ENCODE peak calls at places on chromosomes 4 and X, in ten cellular contexts. O is K562, P is A549, W is NB4, K is HCT116, L is SK-N-SH, Y is WTC11, S is H1, U is GM12878, R is HepG2. Q is an unnamed sample.

GRCh38 chr4:76342191-76342590 is 35.7 kb downstream of the STBD1 start:
- DNase-seq in O (no peak), P (no peak), W (no peak), K (no peak), L (no peak), Y (no peak), S (no peak), U (no peak), R (no peak), Q (no peak)

GRCh38 chrX:71291381-71291780 is 7.9 kb downstream of the NONO start:
- DNase-seq in O (no peak), P (no peak), W (no peak), K (no peak), L (no peak), Y (no peak), S (no peak), U (no peak), R (no peak), Q (no peak)

GRCh38 chr4:6169239-6169638 is 31.1 kb downstream of the JAKMIP1 start:
- DNase-seq in O (no peak), P (no peak), W (no peak), K (no peak), L (no peak), Y (no peak), S (no peak), U (no peak), R (no peak), Q (no peak)

GRCh38 chr4:183666088-183666487 is 7.0 kb downstream of the TRAPPC11 start:
- DNase-seq in O (no peak), P (no peak), W (no peak), K (no peak), L (no peak), Y (no peak), S (no peak), U (no peak), R (no peak), Q (no peak)

GRCh38 chr4:94766856-94767255 is 9.1 kb downstream of the BMPR1B start:
- DNase-seq in O (no peak), P (no peak), W (no peak), K (no peak), L (no peak), Y (no peak), S (no peak), U (no peak), R (no peak), Q (no peak)

GRCh38 chrX:96763608-96764007 is 79.0 kb downstream of the DIAPH2 start:
- DNase-seq in O (no peak), P (no peak), W (no peak), K (no peak), L (peak), Y (no peak), S (no peak), U (no peak), R (no peak), Q (no peak)

GRCh38 chr4:26185436-26185835 is 135.4 kb upstream of the RBPJ start:
- DNase-seq in O (no peak), P (no peak), W (no peak), K (no peak), L (no peak), Y (no peak), S (no peak), U (no peak), R (no peak), Q (no peak)

GRCh38 chrX:114798902-114799301 is 215.0 kb downstream of the HTR2C start:
- DNase-seq in O (no peak), P (no peak), W (no peak), K (peak), L (no peak), Y (no peak), S (no peak), U (no peak), R (no peak), Q (no peak)

GRCh38 chrX:123971963-123972362 is 10.5 kb downstream of the STAG2 start:
- DNase-seq in O (no peak), P (no peak), W (peak), K (no peak), L (no peak), Y (no peak), S (no peak), U (no peak), R (no peak), Q (no peak)

GRCh38 chr4:16116019-16116418 is 32.2 kb upstream of the PROM1 start:
- DNase-seq in O (no peak), P (no peak), W (no peak), K (no peak), L (no peak), Y (no peak), S (no peak), U (no peak), R (no peak), Q (no peak)

GRCh38 chrX:41236629-41237028 is 97.3 kb upstream of the DDX3X start:
- DNase-seq in O (no peak), P (no peak), W (no peak), K (no peak), L (no peak), Y (no peak), S (no peak), U (peak), R (no peak), Q (no peak)

GRCh38 chr4:36224969-36225903 is 19.1 kb downstream of the ARAP2 start:
- DNase-seq in O (no peak), P (no peak), W (peak), K (no peak), L (no peak), Y (no peak), S (no peak), U (no peak), R (peak), Q (no peak)

GRCh38 chrX:107449490-107450175 is at the start of gene FRMPD3:
- DNase-seq in O (no peak), P (no peak), W (no peak), K (no peak), L (peak), Y (no peak), S (no peak), U (no peak), R (no peak), Q (no peak)

GRCh38 chr4:99483636-99484035 is 27.2 kb upstream of the C4orf17 start:
- DNase-seq in O (no peak), P (no peak), W (no peak), K (no peak), L (no peak), Y (no peak), S (no peak), U (no peak), R (no peak), Q (no peak)

GRCh38 chr4:8725071-8725841 is 132.7 kb downstream of the CPZ start:
- DNase-seq in O (no peak), P (no peak), W (no peak), K (no peak), L (peak), Y (no peak), S (no peak), U (no peak), R (no peak), Q (no peak)

GRCh38 chr4:99234331-99235010 is 15.4 kb upstream of the ADH6 start:
- DNase-seq in O (no peak), P (no peak), W (no peak), K (no peak), L (no peak), Y (no peak), S (no peak), U (no peak), R (no peak), Q (no peak)

GRCh38 chr4:121464854-121465253 is 84.0 kb upstream of the QRFPR start:
- DNase-seq in O (no peak), P (no peak), W (no peak), K (no peak), L (no peak), Y (no peak), S (no peak), U (no peak), R (no peak), Q (no peak)

GRCh38 chr4:145878501-145879435 is 59.9 kb downstream of the ZNF827 start:
- DNase-seq in O (no peak), P (no peak), W (no peak), K (no peak), L (peak), Y (no peak), S (no peak), U (no peak), R (no peak), Q (peak)

GRCh38 chr4:17173300-17173699 is 274.9 kb upstream of the LDB2 start:
- DNase-seq in O (no peak), P (no peak), W (peak), K (no peak), L (no peak), Y (peak), S (no peak), U (no peak), R (no peak), Q (no peak)

GRCh38 chr4:60682901-60683300 is 517.2 kb upstream of the ADGRL3 start:
- DNase-seq in O (no peak), P (no peak), W (no peak), K (no peak), L (no peak), Y (no peak), S (no peak), U (no peak), R (no peak), Q (no peak)

GRCh38 chr4:184408711-184409081 is 65.7 kb downstream of the IRF2 start:
- DNase-seq in O (no peak), P (no peak), W (no peak), K (no peak), L (no peak), Y (no peak), S (no peak), U (no peak), R (no peak), Q (no peak)

GRCh38 chr4:91837608-91838029 is 466.1 kb upstream of the GRID2 start:
- DNase-seq in O (no peak), P (no peak), W (no peak), K (no peak), L (no peak), Y (no peak), S (no peak), U (no peak), R (no peak), Q (no peak)

GRCh38 chrX:21487832-21488231 is 113.6 kb downstream of the CNKSR2 start:
- DNase-seq in O (no peak), P (no peak), W (no peak), K (no peak), L (no peak), Y (no peak), S (no peak), U (no peak), R (peak), Q (peak)

GRCh38 chrX:149074429-149074828 is 430.7 kb downstream of the IDS start:
- DNase-seq in O (no peak), P (no peak), W (peak), K (no peak), L (no peak), Y (no peak), S (no peak), U (peak), R (no peak), Q (no peak)

GRCh38 chr4:170051402-170051801 is 25.2 kb upstream of the MFAP3L start:
- DNase-seq in O (no peak), P (no peak), W (no peak), K (no peak), L (no peak), Y (no peak), S (no peak), U (no peak), R (no peak), Q (no peak)

GRCh38 chrX:82589410-82589809 is 918.7 kb upstream of the POU3F4 start:
- DNase-seq in O (no peak), P (peak), W (no peak), K (peak), L (no peak), Y (no peak), S (no peak), U (no peak), R (no peak), Q (no peak)

GRCh38 chrX:44731160-44731559 is 112.7 kb upstream of the DUSP21 start:
- DNase-seq in O (no peak), P (no peak), W (no peak), K (no peak), L (no peak), Y (no peak), S (no peak), U (no peak), R (no peak), Q (no peak)

GRCh38 chr4:156659983-156660382 is 311.6 kb downstream of the PDGFC start:
- DNase-seq in O (no peak), P (no peak), W (no peak), K (no peak), L (no peak), Y (no peak), S (no peak), U (no peak), R (no peak), Q (no peak)

GRCh38 chr4:87781569-87781968 is 17.8 kb upstream of the IBSP start:
- DNase-seq in O (no peak), P (no peak), W (no peak), K (no peak), L (no peak), Y (no peak), S (no peak), U (no peak), R (no peak), Q (no peak)

GRCh38 chr4:152369203-152369902 is 166.5 kb downstream of the FBXW7 start:
- DNase-seq in O (no peak), P (no peak), W (no peak), K (no peak), L (no peak), Y (no peak), S (no peak), U (no peak), R (no peak), Q (no peak)
- TF ChIP-seq MAX in O (no peak), P (no peak), W (no peak), K (no peak), L (no peak), Y (no peak), S (no peak), U (no peak), R (no peak), Q (no peak)

DNA sequence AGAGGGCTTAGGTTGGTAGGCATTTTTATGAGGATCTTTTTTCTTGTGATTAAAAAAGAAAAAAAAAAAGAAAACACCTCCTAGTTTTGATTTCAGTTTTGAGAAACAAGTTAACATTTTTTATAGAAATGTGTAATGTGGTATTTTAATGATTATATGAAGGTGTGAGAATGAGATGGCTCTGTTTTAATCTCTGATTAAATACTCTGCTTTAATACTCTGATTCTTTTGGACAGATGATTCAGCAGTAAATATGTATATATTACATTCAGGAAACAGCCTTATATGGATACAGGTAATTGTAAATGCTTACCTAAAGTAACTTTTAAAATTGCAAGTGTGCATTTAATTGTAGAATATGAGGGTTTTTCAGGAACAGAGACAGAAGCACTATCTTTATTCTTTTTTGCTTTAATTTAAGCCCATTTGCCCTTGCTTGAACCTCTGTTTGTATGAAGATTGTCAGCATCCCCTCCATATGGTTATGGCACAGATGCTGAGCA is 101.1 kb upstream of the TLR2 start:
- DNase-seq in O (no peak), P (no peak), W (no peak), K (no peak), L (no peak), Y (no peak), S (no peak), U (no peak), R (no peak), Q (no peak)
- TF ChIP-seq MAX in O (no peak), P (no peak), W (no peak), K (no peak), L (no peak), Y (no peak), S (no peak), U (no peak), R (no peak), Q (no peak)

DNA sequence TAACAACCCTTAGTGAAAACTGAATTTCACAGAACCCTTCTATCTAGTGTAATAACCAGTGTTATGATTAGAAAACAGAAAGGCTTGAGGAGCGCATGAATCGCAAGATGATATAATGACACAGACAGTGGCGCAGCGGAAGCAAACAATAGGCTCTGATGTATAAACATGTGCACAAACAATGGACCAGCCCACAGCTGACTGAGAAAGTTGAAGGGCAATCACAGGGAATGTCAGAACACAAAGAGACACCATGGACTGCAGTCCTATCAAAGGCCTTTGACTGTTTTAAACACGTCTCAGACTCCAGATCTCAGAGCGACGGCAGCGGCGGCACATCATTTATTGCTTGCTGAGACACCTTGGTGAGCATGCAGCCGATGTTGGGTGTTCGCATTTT is 81.7 kb downstream of the NSUN7 start:
- DNase-seq in O (no peak), P (no peak), W (no peak), K (no peak), L (no peak), Y (no peak), S (no peak), U (no peak), R (no peak), Q (no peak)
- TF ChIP-seq MAX in O (no peak), P (no peak), W (no peak), K (no peak), L (no peak), Y (no peak), S (no peak), U (no peak), R (no peak), Q (no peak)

GRCh38 chr4:126465341-126465740 is 1150.6 kb downstream of the FAT4 start:
- DNase-seq in O (no peak), P (no peak), W (no peak), K (no peak), L (no peak), Y (no peak), S (no peak), U (no peak), R (no peak), Q (no peak)
- TF ChIP-seq MAX in O (no peak), P (no peak), W (no peak), K (no peak), L (no peak), Y (no peak), S (no peak), U (no peak), R (no peak), Q (no peak)

GRCh38 chrX:40087574-40088298 is 10.0 kb downstream of the BCOR start:
- DNase-seq in O (no peak), P (no peak), W (no peak), K (no peak), L (peak), Y (no peak), S (no peak), U (no peak), R (no peak), Q (no peak)

GRCh38 chrX:40085086-40085551 is 12.6 kb downstream of the BCOR start:
- DNase-seq in O (no peak), P (no peak), W (no peak), K (no peak), L (no peak), Y (no peak), S (no peak), U (no peak), R (no peak), Q (peak)

GRCh38 chrX:40088299-40088625 is 9.5 kb downstream of the BCOR start:
- DNase-seq in O (no peak), P (no peak), W (no peak), K (no peak), L (no peak), Y (no peak), S (no peak), U (no peak), R (no peak), Q (no peak)

GRCh38 chrX:40085714-40086113 is 12.0 kb downstream of the BCOR start:
- DNase-seq in O (no peak), P (no peak), W (no peak), K (no peak), L (no peak), Y (no peak), S (no peak), U (no peak), R (no peak), Q (no peak)

DNA sequence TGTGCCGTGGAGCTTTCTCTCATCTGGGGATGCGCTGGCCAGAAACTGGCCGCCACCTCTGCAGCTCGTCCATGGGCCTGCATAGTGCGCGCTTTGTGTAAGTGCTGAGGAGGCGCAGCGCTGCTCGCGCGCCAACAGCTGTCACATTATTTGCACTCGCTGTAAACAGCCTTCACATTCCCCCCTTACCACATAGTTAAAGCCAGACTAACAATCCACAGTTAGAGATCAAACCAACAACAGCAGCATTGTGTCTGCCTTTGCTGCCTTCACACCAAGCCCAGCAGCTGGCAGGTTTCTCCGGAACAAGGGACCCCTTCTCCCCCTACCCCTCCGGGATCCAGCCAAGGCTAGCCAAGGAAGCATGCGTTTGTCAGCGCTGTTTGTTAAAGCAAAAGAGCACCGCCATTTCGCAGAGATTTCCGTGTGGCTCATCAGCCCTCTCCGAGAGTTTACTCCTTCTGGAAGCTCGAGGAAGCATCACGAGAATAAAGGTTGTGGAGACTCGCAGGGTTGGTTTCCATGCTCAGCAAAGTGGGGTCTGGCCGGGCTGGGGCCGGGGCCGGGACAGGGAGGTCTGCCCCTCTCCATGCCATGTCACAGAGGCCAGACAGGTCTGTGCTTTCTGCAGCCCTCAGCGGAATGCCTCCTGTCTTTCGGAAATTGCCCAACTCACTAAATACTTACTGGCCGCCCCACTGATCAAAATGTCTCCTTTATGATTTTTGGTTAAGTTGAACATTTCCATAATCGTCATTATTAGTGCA is 11.0 kb downstream of the BCOR start:
- DNase-seq in O (no peak), P (no peak), W (no peak), K (no peak), L (no peak), Y (no peak), S (no peak), U (no peak), R (no peak), Q (no peak)
- TF ChIP-seq MAX in O (no peak), P (no peak), W (no peak), K (no peak), L (no peak), Y (no peak), S (no peak), U (no peak), R (no peak), Q (no peak)

DNA sequence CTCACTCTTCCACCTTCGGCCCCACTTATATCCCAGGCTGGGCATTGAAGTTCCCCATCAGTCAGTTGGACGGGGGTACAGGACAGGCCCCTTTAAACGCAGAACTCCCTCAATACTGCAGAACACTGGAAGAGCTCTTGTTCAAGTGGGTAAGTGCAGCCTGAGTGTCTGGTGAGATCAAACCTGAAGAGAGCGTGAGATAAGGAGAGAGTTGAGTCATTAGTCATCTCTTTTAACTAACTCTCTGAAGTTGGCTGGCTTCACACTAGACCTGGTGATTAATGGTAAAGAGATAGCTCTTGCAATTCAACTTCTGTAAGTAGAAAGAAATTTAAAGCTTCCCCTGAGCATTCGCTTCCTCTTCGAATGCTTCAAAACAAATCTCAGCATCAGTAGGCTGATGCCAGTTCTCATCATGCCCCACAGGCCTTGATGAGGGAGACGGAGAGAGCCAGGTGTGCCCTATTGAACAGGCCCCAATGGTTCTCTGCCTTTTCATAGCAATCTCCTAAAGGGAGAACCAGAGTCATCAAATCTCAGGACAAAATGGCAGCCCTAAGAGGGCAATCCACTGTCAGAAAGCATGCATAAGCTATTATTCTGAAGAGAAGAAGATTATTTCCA is 41.0 kb upstream of the JADE1 start:
- DNase-seq in O (no peak), P (no peak), W (no peak), K (no peak), L (no peak), Y (no peak), S (no peak), U (no peak), R (no peak), Q (no peak)
- TF ChIP-seq MAX in O (no peak), P (no peak), W (no peak), K (no peak), L (no peak), Y (no peak), S (no peak), U (no peak), R (no peak), Q (no peak)